ENCODE peak calls at places on chromosomes 6 and 20, in seven cellular contexts. T, R, B, U, E, W and I are unnamed samples.

GRCh38 chr6:134853111-134854055 is 96.5 kb downstream of the ALDH8A1 start:
- DNase-seq in T (no peak), R (no peak), B (no peak), U (no peak), E (no peak), W (peak; percentile 79), I (no peak)

GRCh38 chr6:29737707-29738630 is 14.7 kb downstream of the HLA-F start:
- DNase-seq in T (peak; percentile 15), R (peak; percentile 63), B (peak; percentile 66), U (peak; percentile 53), E (peak; percentile 59), W (peak; percentile 66), I (no peak)

GRCh38 chr6:56407883-56408282 is 160.5 kb upstream of the COL21A1 start:
- DNase-seq in T (no peak), R (no peak), B (no peak), U (no peak), E (no peak), W (no peak), I (no peak)

GRCh38 chr20:2507875-2508630 is 662 bp downstream of the ZNF343 start:
- DNase-seq in T (no peak), R (no peak), B (peak; percentile 14), U (peak; percentile 33), E (no peak), W (peak; percentile 47), I (no peak)

GRCh38 chr6:2478200-2478599 is 232.8 kb upstream of the GMDS start:
- DNase-seq in T (no peak), R (no peak), B (peak; percentile 13), U (no peak), E (no peak), W (peak; percentile 5), I (no peak)

GRCh38 chr6:134719850-134720249 is 230.1 kb downstream of the ALDH8A1 start:
- DNase-seq in T (no peak), R (no peak), B (no peak), U (no peak), E (no peak), W (no peak), I (no peak)

GRCh38 chr20:50387996-50388332 is 122.2 kb upstream of the PTPN1 start:
- DNase-seq in T (no peak), R (no peak), B (no peak), U (no peak), E (no peak), W (no peak), I (no peak)

GRCh38 chr20:41892031-41892430 is 273.9 kb upstream of the CHD6 start:
- DNase-seq in T (no peak), R (no peak), B (no peak), U (no peak), E (no peak), W (no peak), I (no peak)

GRCh38 chr6:85006362-85006761 is 242.0 kb upstream of the TBX18 start:
- DNase-seq in T (no peak), R (no peak), B (no peak), U (no peak), E (no peak), W (no peak), I (no peak)

GRCh38 chr20:47241345-47241781 is 115.1 kb downstream of the ZMYND8 start:
- DNase-seq in T (peak; percentile 97), R (no peak), B (no peak), U (peak; percentile 45), E (peak; percentile 73), W (peak; percentile 99), I (no peak)

GRCh38 chr6:6916598-6916997 is 191.2 kb upstream of the RREB1 start:
- DNase-seq in T (no peak), R (no peak), B (no peak), U (no peak), E (no peak), W (no peak), I (no peak)
- H3K27ac ChIP-seq in T (no peak overlapping the region), R (no peak overlapping the region), B (no peak overlapping the region), U (no peak overlapping the region), E (no peak overlapping the region), W (no peak overlapping the region), I (no peak overlapping the region)

GRCh38 chr6:31727717-31728671 is 1.1 kb downstream of the DDAH2 start:
- DNase-seq in T (no peak), R (peak; percentile 73), B (no peak), U (peak; percentile 49), E (no peak), W (no peak), I (no peak)
- H3K4me3 ChIP-seq in T (peak overlapping the region; percentile 90), R (no peak overlapping the region), B (peak overlapping the region; percentile 87), U (peak overlapping the region; percentile 97), E (no peak overlapping the region), W (peak overlapping the region; percentile 85), I (peak overlapping the region; percentile 75)

GRCh38 chr20:62428396-62429160 is 1.2 kb upstream of the RBBP8NL start:
- DNase-seq in T (no peak), R (no peak), B (no peak), U (no peak), E (no peak), W (no peak), I (no peak)

GRCh38 chr20:62425281-62426058 is 1.9 kb downstream of the RBBP8NL start:
- DNase-seq in T (no peak), R (no peak), B (no peak), U (no peak), E (no peak), W (no peak), I (no peak)

GRCh38 chr20:62427172-62428007 is at the start of gene RBBP8NL:
- DNase-seq in T (no peak), R (no peak), B (no peak), U (no peak), E (no peak), W (no peak), I (no peak)

GRCh38 chr20:62428008-62428384 is 657 bp upstream of the RBBP8NL start:
- DNase-seq in T (no peak), R (no peak), B (no peak), U (no peak), E (no peak), W (no peak), I (no peak)

GRCh38 chr20:62426678-62427077 is 661 bp downstream of the RBBP8NL start:
- DNase-seq in T (no peak), R (no peak), B (no peak), U (no peak), E (no peak), W (no peak), I (no peak)
- H3K27me3 ChIP-seq in T (peaks cover 8% of the 10 kb centered on the region), R (peaks cover 95% of the 10 kb centered on the region), B (peaks cover 18% of the 10 kb centered on the region), U (no peaks in the 10 kb centered on the region), E (peaks cover 74% of the 10 kb centered on the region), W (peaks cover 40% of the 10 kb centered on the region), I (no peaks in the 10 kb centered on the region)

GRCh38 chr6:37036146-37036545 is 30.7 kb downstream of the FGD2 start:
- DNase-seq in T (no peak), R (no peak), B (no peak), U (no peak), E (no peak), W (no peak), I (no peak)
- H3K27ac ChIP-seq in T (no peak overlapping the region), R (no peak overlapping the region), B (no peak overlapping the region), U (no peak overlapping the region), E (no peak overlapping the region), W (no peak overlapping the region), I (no peak overlapping the region)

GRCh38 chr20:18057994-18058349 is 256 bp upstream of the OVOL2 start:
- DNase-seq in T (no peak), R (no peak), B (no peak), U (no peak), E (no peak), W (no peak), I (no peak)

GRCh38 chr20:18056174-18057105 is 1.3 kb downstream of the OVOL2 start:
- DNase-seq in T (no peak), R (peak; percentile 68), B (no peak), U (no peak), E (no peak), W (no peak), I (no peak)

GRCh38 chr20:18057106-18057993 is at the start of gene OVOL2:
- DNase-seq in T (no peak), R (peak; percentile 48), B (no peak), U (no peak), E (no peak), W (no peak), I (no peak)

GRCh38 chr20:18059603-18060002 is 1.9 kb upstream of the OVOL2 start:
- DNase-seq in T (no peak), R (no peak), B (no peak), U (no peak), E (no peak), W (no peak), I (no peak)

GRCh38 chr20:18058661-18059467 is 1.1 kb upstream of the OVOL2 start:
- DNase-seq in T (no peak), R (no peak), B (no peak), U (no peak), E (no peak), W (no peak), I (no peak)
- H3K4me3 ChIP-seq in T (no peak overlapping the region), R (no peak overlapping the region), B (peak overlapping the region; percentile 26), U (no peak overlapping the region), E (no peak overlapping the region), W (no peak overlapping the region), I (peak overlapping the region; percentile 58)

GRCh38 chr6:159279790-159280277 is 110.6 kb downstream of the FNDC1 start:
- DNase-seq in T (no peak), R (no peak), B (no peak), U (no peak), E (no peak), W (no peak), I (no peak)
- H3K27me3 ChIP-seq in T (no peaks in the 10 kb centered on the region), R (no peaks in the 10 kb centered on the region), B (peaks cover 6% of the 10 kb centered on the region), U (no peaks in the 10 kb centered on the region), E (no peaks in the 10 kb centered on the region), W (no peaks in the 10 kb centered on the region), I (no peaks in the 10 kb centered on the region)

GRCh38 chr6:155693573-155694428 is 238.2 kb upstream of the NOX3 start:
- DNase-seq in T (no peak), R (no peak), B (no peak), U (no peak), E (no peak), W (no peak), I (no peak)
- H3K27ac ChIP-seq in T (no peak overlapping the region), R (no peak overlapping the region), B (no peak overlapping the region), U (no peak overlapping the region), E (no peak overlapping the region), W (no peak overlapping the region), I (no peak overlapping the region)

DNA sequence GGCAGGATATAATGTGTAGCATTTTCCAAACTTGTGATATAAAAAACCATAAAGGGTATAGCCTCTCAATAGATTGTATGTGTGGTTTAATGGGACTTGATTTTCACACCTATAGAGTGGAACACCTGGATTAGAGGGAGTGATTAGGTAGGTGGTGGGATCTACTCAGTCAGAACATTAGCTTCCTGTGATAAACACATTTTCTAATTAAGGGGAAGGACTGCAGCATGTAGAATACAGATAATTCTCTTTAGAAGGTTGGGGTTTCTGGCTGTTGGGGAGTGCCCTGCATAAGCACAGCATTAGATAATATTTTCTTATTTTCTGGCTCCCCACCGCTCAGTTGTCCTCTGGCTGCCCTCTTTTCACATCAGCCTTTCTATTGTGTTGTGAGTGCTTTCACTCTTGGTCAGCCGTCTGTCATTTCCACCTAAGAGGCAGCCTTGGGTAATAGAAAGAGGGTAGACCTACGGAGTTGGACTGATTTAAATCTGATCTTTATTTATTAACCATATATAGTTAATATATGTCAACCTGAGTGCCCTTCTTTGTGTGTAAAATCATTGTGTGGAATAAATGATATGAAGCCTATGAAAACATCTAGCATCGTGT is 8.0 kb downstream of the CSE1L start:
- DNase-seq in T (no peak), R (no peak), B (no peak), U (no peak), E (no peak), W (no peak), I (no peak)
- H3K4me3 ChIP-seq in T (no peak overlapping the region), R (no peak overlapping the region), B (no peak overlapping the region), U (no peak overlapping the region), E (no peak overlapping the region), W (no peak overlapping the region), I (no peak overlapping the region)